ENCODE peak calls at places on chromosome 11, in five cellular contexts. Z is IMR-90, V is H9, M is neuronal stem cell, I is H1. X is an unnamed sample. For H3K9me3, the result is how much of the 10 kb centered on the place peaks cover.

GRCh38 chr11:129853508-129854228 is 38.0 kb downstream of the TMEM45B start:
- DNase-seq in Z (peak), V (no peak), M (no peak), I (no peak), X (peak)

GRCh38 chr11:109512249-109512648 is 90.3 kb downstream of the C11orf87 start:
- DNase-seq in Z (no peak), V (no peak), M (no peak), I (no peak), X (no peak)

GRCh38 chr11:10021563-10021962 is 272.5 kb downstream of the SBF2 start:
- DNase-seq in Z (no peak), V (no peak), M (no peak), I (no peak), X (no peak)

GRCh38 chr11:87142594-87142993 is 104.9 kb downstream of the TMEM135 start:
- DNase-seq in Z (no peak), V (no peak), M (no peak), I (no peak), X (no peak)

GRCh38 chr11:72015511-72016061 is 16.9 kb downstream of the IL18BP start:
- DNase-seq in Z (peak), V (peak), M (no peak), I (no peak), X (peak)

GRCh38 chr11:79226136-79226535 is 214.7 kb downstream of the TENM4 start:
- DNase-seq in Z (no peak), V (no peak), M (no peak), I (no peak), X (no peak)

GRCh38 chr11:110497204-110497987 is 67.6 kb downstream of the FDX1 start:
- DNase-seq in Z (no peak), V (no peak), M (no peak), I (no peak), X (no peak)

GRCh38 chr11:114891911-114892310 is 213.6 kb downstream of the NXPE2 start:
- DNase-seq in Z (no peak), V (no peak), M (no peak), I (no peak), X (no peak)

GRCh38 chr11:35714882-35715612 is 52.5 kb downstream of the TRIM44 start:
- DNase-seq in Z (peak), V (no peak), M (no peak), I (no peak), X (no peak)

GRCh38 chr11:72641900-72642814 is 32.1 kb downstream of the PDE2A start:
- DNase-seq in Z (no peak), V (peak), M (no peak), I (no peak), X (peak)

GRCh38 chr11:12205330-12205729 is 94.9 kb downstream of the MICAL2 start:
- DNase-seq in Z (peak), V (no peak), M (no peak), I (no peak), X (no peak)

GRCh38 chr11:10091314-10092045 is 202.5 kb downstream of the SBF2 start:
- DNase-seq in Z (peak), V (no peak), M (no peak), I (no peak), X (peak)

GRCh38 chr11:15309296-15309695 is 194.6 kb downstream of the INSC start:
- DNase-seq in Z (no peak), V (no peak), M (no peak), I (no peak), X (no peak)

GRCh38 chr11:94728541-94728940 is 39.6 kb upstream of the AMOTL1 start:
- DNase-seq in Z (no peak), V (no peak), M (no peak), I (no peak), X (peak)

GRCh38 chr11:96014234-96014633 is 90.3 kb upstream of the MTMR2 start:
- DNase-seq in Z (peak), V (no peak), M (peak), I (no peak), X (no peak)

GRCh38 chr11:23727821-23728220 is 769.0 kb upstream of the LUZP2 start:
- DNase-seq in Z (peak), V (no peak), M (no peak), I (no peak), X (no peak)

GRCh38 chr11:70456921-70457532 is 58.7 kb downstream of the CTTN start:
- DNase-seq in Z (peak), V (no peak), M (no peak), I (no peak), X (no peak)

GRCh38 chr11:9568854-9569587 is 4.4 kb upstream of the WEE1 start:
- DNase-seq in Z (peak), V (peak), M (no peak), I (no peak), X (peak)

GRCh38 chr11:29352273-29352672 is 664.6 kb downstream of the KCNA4 start:
- DNase-seq in Z (peak), V (peak), M (no peak), I (no peak), X (no peak)

GRCh38 chr11:6377902-6378694 is 12.2 kb upstream of the SMPD1 start:
- DNase-seq in Z (no peak), V (no peak), M (no peak), I (no peak), X (no peak)

GRCh38 chr11:64384981-64385952 is 26.3 kb downstream of the RPS6KA4 start:
- DNase-seq in Z (no peak), V (no peak), M (no peak), I (no peak), X (no peak)

GRCh38 chr11:118224512-118225180 is at the start of gene JAML:
- DNase-seq in Z (no peak), V (no peak), M (no peak), I (no peak), X (no peak)

GRCh38 chr11:45209904-45210699 is 63.7 kb downstream of the PRDM11 start:
- DNase-seq in Z (peak), V (peak), M (peak), I (no peak), X (no peak)

GRCh38 chr11:113493205-113493604 is 18.0 kb upstream of the DRD2 start:
- DNase-seq in Z (no peak), V (no peak), M (no peak), I (no peak), X (no peak)

GRCh38 chr11:100221791-100222190 is 465.3 kb upstream of the ARHGAP42 start:
- DNase-seq in Z (no peak), V (no peak), M (no peak), I (no peak), X (no peak)

GRCh38 chr11:119611027-119611426 is 118.0 kb downstream of the NECTIN1 start:
- DNase-seq in Z (no peak), V (no peak), M (no peak), I (no peak), X (no peak)

GRCh38 chr11:119615003-119615878 is 113.8 kb downstream of the NECTIN1 start:
- DNase-seq in Z (peak), V (no peak), M (no peak), I (no peak), X (no peak)

GRCh38 chr11:119615879-119616190 is 113.2 kb downstream of the NECTIN1 start:
- DNase-seq in Z (no peak), V (no peak), M (no peak), I (no peak), X (no peak)

GRCh38 chr11:119614227-119615002 is 114.6 kb downstream of the NECTIN1 start:
- DNase-seq in Z (no peak), V (no peak), M (no peak), I (no peak), X (no peak)

GRCh38 chr11:119612814-119613213 is 116.2 kb downstream of the NECTIN1 start:
- DNase-seq in Z (no peak), V (no peak), M (no peak), I (no peak), X (no peak)
- H3K9me3 ChIP-seq in Z (under half), V (under half), M (under half), I (under half), X (under half)

DNA sequence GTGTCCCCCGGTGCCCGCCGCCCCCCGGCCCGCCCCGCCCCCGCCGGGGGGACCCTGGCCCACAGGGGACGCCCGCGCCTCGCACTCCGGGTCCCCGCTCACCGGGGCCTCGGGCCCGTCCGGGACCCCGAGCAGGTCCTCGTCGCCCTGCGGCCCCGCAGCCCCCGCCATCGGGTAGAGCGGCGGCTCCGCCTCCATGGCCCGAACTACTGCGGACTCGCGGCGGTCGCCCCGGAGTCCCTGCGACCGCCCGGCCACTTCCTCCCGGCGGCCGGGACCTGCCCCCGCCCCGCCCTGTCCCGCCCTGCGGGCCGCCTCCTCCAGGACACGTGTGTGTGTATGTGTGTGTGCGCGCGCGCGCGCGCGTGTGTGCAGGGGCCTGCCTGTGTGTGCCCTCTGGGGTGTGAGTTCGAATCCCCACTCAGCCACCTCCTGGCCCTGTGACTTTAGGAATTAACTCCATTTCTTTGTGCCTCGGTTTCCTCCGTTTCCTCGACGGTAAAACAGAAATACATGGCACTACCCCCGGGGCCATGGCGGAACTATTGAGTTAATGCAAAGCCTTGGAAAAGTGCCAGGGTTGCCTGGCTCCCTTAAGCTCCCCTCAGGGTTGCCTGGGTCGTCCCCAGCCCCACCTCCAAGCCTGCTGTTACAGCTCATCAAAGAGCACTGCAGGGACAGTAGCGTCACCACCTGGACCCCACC is at the start of gene UNC93B1:
- DNase-seq in Z (peak), V (peak), M (peak), I (no peak), X (peak)
- H2BK120ac ChIP-seq in Z (no peak), V (no peak), M (peak), I (peak), X (no peak)

DNA sequence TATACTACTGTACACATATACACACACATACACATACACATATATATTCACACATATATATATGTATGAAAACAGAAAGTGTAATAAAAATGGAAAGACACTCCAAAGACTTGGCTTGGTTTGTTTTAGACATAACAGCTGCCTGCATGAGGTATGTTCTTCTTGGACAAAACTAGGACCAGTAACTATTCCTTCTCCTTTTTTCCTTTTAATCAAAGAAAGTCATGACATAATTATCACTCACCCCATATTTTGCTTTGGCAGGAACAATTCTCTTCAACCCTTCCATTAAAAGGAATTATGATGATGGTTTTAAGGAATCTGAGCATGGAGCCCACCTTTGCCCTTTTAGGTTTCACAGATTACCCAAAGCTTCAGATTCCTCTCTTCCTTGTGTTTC is at the start of gene OR5D14:
- DNase-seq in Z (no peak), V (no peak), M (no peak), I (no peak), X (no peak)
- H3K9me3 ChIP-seq in Z (under half), V (half or more), M (under half), I (half or more), X (under half)

DNA sequence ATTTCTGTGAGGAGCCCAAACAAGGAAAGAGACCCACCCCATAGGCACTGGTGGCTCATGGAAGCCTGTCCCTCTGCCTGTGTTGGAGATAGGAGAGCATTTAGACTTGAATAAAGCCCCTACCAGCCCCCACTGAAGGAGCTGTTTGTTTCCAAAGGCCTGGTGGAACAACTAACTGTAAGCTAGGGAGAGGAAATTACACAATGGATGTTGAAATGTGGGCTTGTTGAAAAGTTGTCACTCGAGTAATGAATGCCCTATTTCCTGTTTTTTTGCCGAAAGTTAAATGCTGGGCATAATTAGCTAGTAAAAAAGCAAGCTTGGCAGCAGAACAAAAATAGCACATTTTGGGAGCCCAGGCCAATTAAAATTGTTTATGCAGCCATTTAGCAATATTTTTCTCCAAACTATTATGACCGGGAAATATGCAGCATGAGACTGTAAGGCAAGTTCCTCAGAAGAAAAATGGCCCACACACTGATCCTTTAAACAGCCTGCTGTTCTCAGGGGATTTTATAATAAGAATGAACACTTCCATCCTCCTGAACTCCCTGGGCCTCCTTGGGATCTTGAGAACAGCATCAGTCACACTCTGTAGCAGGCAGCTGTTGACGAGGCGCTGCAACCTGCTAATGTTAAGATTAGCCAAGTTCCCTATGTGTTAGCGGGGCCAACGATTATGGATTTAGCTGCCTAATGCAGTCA is 38.6 kb upstream of the LMO2 start:
- DNase-seq in Z (no peak), V (no peak), M (no peak), I (no peak), X (peak)
- H2BK120ac ChIP-seq in Z (no peak), V (no peak), M (no peak), I (no peak), X (no peak)

GRCh38 chr11:134392953-134393615 is 19.0 kb downstream of the B3GAT1 start:
- DNase-seq in Z (no peak), V (no peak), M (no peak), I (no peak), X (peak)

GRCh38 chr11:134393638-134394037 is 18.4 kb downstream of the B3GAT1 start:
- DNase-seq in Z (no peak), V (no peak), M (no peak), I (no peak), X (peak)

GRCh38 chr11:134397304-134398078 is 14.6 kb downstream of the B3GAT1 start:
- DNase-seq in Z (no peak), V (no peak), M (no peak), I (no peak), X (no peak)

GRCh38 chr11:134394311-134394710 is 17.7 kb downstream of the B3GAT1 start:
- DNase-seq in Z (no peak), V (no peak), M (no peak), I (no peak), X (no peak)

GRCh38 chr11:134395002-134395401 is 17.0 kb downstream of the B3GAT1 start:
- DNase-seq in Z (no peak), V (no peak), M (no peak), I (no peak), X (no peak)
- H3K9me3 ChIP-seq in Z (half or more), V (under half), M (under half), I (under half), X (under half)

DNA sequence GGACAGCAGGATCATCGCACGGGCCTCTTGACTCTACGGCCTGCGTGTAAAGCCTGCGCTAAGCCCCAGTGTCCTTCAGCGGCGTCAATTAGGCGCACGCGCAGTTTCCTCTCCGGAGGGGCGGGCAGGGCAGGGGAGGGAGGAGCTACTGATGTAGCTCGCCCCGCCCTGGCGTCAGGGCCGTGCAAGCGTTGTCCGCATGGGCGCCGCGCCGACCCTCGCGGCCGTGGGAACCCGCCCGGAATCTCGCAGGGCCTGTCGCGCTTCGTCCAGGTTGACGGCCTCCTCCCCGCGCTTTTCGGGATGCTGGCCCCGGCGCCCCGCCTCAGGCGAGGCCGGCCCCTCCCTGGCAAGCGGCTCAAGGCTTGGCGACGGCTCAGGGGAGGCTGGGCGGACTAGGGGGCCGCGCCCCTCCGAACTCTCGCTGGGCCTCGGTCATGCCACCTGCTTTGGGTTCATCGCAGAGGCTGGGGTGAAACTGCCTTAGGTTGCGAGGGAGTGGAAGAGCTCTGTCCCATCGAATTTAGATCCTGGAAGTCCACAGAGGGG is 61.1 kb downstream of the ST3GAL4 start:
- DNase-seq in Z (peak), V (peak), M (peak), I (no peak), X (peak)
- H2BK120ac ChIP-seq in Z (peak), V (no peak), M (no peak), I (no peak), X (no peak)

DNA sequence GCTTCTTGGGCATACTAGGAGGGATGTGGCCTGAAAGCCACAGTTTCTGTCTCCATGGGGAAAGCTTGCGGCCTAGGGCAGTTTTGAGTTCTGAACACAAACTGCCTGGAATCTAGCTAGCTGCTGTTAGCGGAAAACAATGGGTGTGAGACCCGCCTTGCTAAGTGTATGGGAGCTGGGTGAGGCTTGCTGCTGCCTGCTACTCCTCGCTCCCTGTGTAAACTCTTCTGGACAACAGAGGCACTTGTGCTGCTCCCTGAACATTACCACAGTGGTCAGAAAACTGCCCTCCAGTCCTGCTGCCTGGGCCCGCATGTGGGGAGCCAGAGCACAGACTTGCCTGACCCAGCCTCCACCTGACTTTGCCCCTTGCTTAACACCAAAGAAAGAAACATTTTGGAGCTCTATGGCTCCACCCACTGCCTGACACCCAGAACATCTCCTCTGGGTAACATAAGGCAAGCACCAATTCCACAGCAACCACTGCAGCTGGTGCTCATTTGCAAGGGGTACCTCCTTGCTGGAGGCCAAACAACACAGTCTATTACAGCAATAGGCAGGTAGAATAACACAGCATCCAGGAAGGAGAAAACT is 766.3 kb upstream of the RAG2 start:
- DNase-seq in Z (no peak), V (peak), M (no peak), I (no peak), X (no peak)
- H3K9me3 ChIP-seq in Z (under half), V (under half), M (under half), I (under half), X (under half)

X was measured in trophoblast cell.